ENCODE peak calls at places on chromosomes 13 and 19, in four cellular contexts. L is GM10248, N is progenitor cell of endocrine pancreas, C is tibial nerve. O is an unnamed sample.

GRCh38 chr19:29837448-29837961 is 25.7 kb downstream of the CCNE1 start:
- DNase-seq in L (peak), N (no peak), C (no peak), O (peak)

GRCh38 chr13:103517066-103517767 is 451.0 kb upstream of the SLC10A2 start:
- DNase-seq in L (no peak), N (no peak), C (no peak), O (no peak)

GRCh38 chr19:3984908-3985642 is at the start of gene EEF2:
- DNase-seq in L (peak), N (peak), C (peak), O (peak)

GRCh38 chr13:39766464-39767167 is 111.2 kb downstream of the COG6 start:
- DNase-seq in L (no peak), N (no peak), C (no peak), O (no peak)

GRCh38 chr19:7575426-7576040 is 20.1 kb upstream of the CAMSAP3 start:
- DNase-seq in L (peak), N (no peak), C (no peak), O (peak)

GRCh38 chr19:54609356-54609791 is 15.9 kb downstream of the LILRA1 start:
- DNase-seq in L (no peak), N (no peak), C (no peak), O (no peak)

GRCh38 chr13:75305057-75305456 is 176.9 kb downstream of the TBC1D4 start:
- DNase-seq in L (no peak), N (no peak), C (no peak), O (no peak)

GRCh38 chr13:41588899-41589298 is 131.5 kb downstream of the RGCC start:
- DNase-seq in L (no peak), N (no peak), C (no peak), O (no peak)

GRCh38 chr13:33683376-33683775 is 134.6 kb upstream of the RFC3 start:
- DNase-seq in L (no peak), N (no peak), C (no peak), O (no peak)

GRCh38 chr19:681029-681626 is 4.9 kb downstream of the FSTL3 start:
- DNase-seq in L (peak), N (no peak), C (peak), O (peak)

GRCh38 chr13:111202149-111202548 is 87.0 kb downstream of the ARHGEF7 start:
- DNase-seq in L (no peak), N (no peak), C (no peak), O (no peak)

GRCh38 chr19:53394522-53394973 is 401 bp upstream of the ZNF765 start:
- DNase-seq in L (peak), N (peak), C (peak), O (no peak)

GRCh38 chr13:51997641-51998330 is 13.5 kb downstream of the ATP7B start:
- DNase-seq in L (no peak), N (no peak), C (no peak), O (no peak)

GRCh38 chr13:95713651-95714050 is 36.7 kb downstream of the DNAJC3 start:
- DNase-seq in L (no peak), N (no peak), C (no peak), O (no peak)

GRCh38 chr19:850221-850978 is 1.7 kb upstream of the ELANE start:
- DNase-seq in L (no peak), N (no peak), C (peak), O (no peak)

GRCh38 chr19:3095375-3096191 is 1.4 kb downstream of the GNA11 start:
- DNase-seq in L (no peak), N (no peak), C (no peak), O (no peak)

GRCh38 chr13:113926951-113927660 is 46.8 kb downstream of the C13orf46 start:
- DNase-seq in L (no peak), N (no peak), C (peak), O (no peak)

GRCh38 chr19:48989701-48990291 is 3.3 kb downstream of the GYS1 start:
- DNase-seq in L (no peak), N (no peak), C (no peak), O (no peak)

GRCh38 chr13:73060251-73061160 is 1.7 kb downstream of the KLF5 start:
- DNase-seq in L (no peak), N (no peak), C (no peak), O (peak)

GRCh38 chr13:97385854-97386253 is 48.1 kb upstream of the RAP2A start:
- DNase-seq in L (no peak), N (no peak), C (no peak), O (no peak)

GRCh38 chr19:44903602-44904425 is 1.8 kb upstream of the APOE start:
- DNase-seq in L (peak), N (peak), C (peak), O (peak)

GRCh38 chr13:95193509-95194230 is 107.6 kb downstream of the ABCC4 start:
- DNase-seq in L (no peak), N (no peak), C (no peak), O (no peak)

GRCh38 chr19:50252111-50252886 is 48.9 kb downstream of the MYH14 start:
- DNase-seq in L (peak), N (no peak), C (no peak), O (no peak)

GRCh38 chr19:2274185-2274711 is 7.7 kb downstream of the PEAK3 start:
- DNase-seq in L (no peak), N (no peak), C (no peak), O (no peak)

GRCh38 chr13:45464687-45465453 is at the start of gene COG3:
- DNase-seq in L (peak), N (peak), C (peak), O (peak)

GRCh38 chr19:11016591-11016990 is 55.8 kb downstream of the SMARCA4 start:
- DNase-seq in L (no peak), N (no peak), C (no peak), O (no peak)

GRCh38 chr19:47663911-47664771 is 49.1 kb upstream of the EHD2 start:
- DNase-seq in L (no peak), N (no peak), C (peak), O (no peak)

GRCh38 chr13:99417821-99418662 is 83.2 kb upstream of the TM9SF2 start:
- DNase-seq in L (no peak), N (no peak), C (no peak), O (no peak)

GRCh38 chr13:111521030-111521429 is 200.6 kb downstream of the TEX29 start:
- DNase-seq in L (no peak), N (no peak), C (no peak), O (no peak)

GRCh38 chr13:29548722-29549446 is 46.6 kb downstream of the SLC7A1 start:
- DNase-seq in L (no peak), N (no peak), C (no peak), O (no peak)

GRCh38 chr19:16121967-16122366 is 10.3 kb downstream of the RAB8A start:
- DNase-seq in L (no peak), N (no peak), C (no peak), O (no peak)

GRCh38 chr13:78978381-78978998 is 319.5 kb upstream of the OBI1 start:
- DNase-seq in L (peak), N (no peak), C (no peak), O (peak)

GRCh38 chr13:45782327-45783045 is 69.1 kb downstream of the SIAH3 start:
- DNase-seq in L (no peak), N (no peak), C (no peak), O (no peak)

GRCh38 chr13:110305001-110305400 is 2.0 kb downstream of the COL4A1 start:
- DNase-seq in L (no peak), N (no peak), C (no peak), O (no peak)

GRCh38 chr19:39156230-39156890 is 30.8 kb downstream of the PAK4 start:
- DNase-seq in L (no peak), N (no peak), C (no peak), O (no peak)

DNA sequence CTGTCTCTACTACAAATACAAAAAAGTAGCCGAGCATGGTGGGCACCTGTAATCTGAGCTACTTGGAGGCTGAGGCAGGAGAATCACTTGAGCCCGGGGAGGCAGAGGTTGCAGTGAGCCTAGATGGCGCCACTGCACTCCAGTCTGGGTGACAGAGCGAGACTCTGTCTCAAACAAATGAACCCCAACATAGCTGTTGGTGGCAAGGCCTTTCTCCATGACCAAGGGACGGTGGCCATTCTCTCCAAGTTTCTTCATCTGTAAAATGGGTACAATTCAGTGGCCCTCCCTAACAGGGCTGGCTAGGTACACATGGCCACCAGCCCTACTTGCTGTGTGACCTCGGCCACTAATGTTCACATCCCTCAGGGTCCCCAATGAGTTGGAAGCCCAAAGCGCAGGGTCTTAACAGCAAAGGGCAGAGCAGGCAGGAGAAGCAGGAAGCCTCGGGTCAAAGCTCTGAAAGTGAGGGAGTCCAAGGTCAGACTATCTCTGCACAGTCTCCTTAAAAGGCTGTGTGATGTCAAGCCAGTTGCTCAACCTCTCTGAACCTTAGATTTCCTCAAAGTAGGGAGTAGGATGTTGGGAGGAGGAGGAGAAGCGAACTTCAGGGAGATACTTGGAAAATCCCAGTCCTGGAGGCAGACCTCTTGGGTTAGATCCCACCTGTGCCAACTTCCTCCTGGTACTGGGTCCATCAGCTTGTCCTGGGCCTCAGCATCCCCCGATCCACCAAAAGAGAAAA is 2.7 kb downstream of the JUND start:
- DNase-seq in L (no peak), N (no peak), C (no peak), O (no peak)
- TF ChIP-seq CTCF in L (peak), N (peak), C (no peak), O (peak)

GRCh38 chr19:14553042-14553938 is 18.6 kb downstream of the NDUFB7 start:
- DNase-seq in L (no peak), N (no peak), C (no peak), O (no peak)
- TF ChIP-seq CTCF in L (no peak), N (no peak), C (no peak), O (no peak)

GRCh38 chr19:18940791-18941627 is at the start of gene HOMER3:
- DNase-seq in L (peak), N (peak), C (peak), O (peak)
- TF ChIP-seq CTCF in L (peak), N (peak), C (peak), O (peak)

GRCh38 chr19:35247526-35248309 is 1.1 kb upstream of the LSR start:
- DNase-seq in L (peak), N (peak), C (no peak), O (peak)
- TF ChIP-seq CTCF in L (peak), N (peak), C (peak), O (peak)

GRCh38 chr19:13869324-13869723 is 7.6 kb upstream of the NANOS3 start:
- DNase-seq in L (no peak), N (no peak), C (no peak), O (no peak)

GRCh38 chr19:13875824-13876223 is 1.1 kb upstream of the NANOS3 start:
- DNase-seq in L (no peak), N (no peak), C (no peak), O (no peak)

GRCh38 chr19:13872339-13872694 is 4.6 kb upstream of the NANOS3 start:
- DNase-seq in L (no peak), N (no peak), C (no peak), O (no peak)

GRCh38 chr19:13873776-13874515 is 3.0 kb upstream of the NANOS3 start:
- DNase-seq in L (no peak), N (no peak), C (no peak), O (no peak)

DNA sequence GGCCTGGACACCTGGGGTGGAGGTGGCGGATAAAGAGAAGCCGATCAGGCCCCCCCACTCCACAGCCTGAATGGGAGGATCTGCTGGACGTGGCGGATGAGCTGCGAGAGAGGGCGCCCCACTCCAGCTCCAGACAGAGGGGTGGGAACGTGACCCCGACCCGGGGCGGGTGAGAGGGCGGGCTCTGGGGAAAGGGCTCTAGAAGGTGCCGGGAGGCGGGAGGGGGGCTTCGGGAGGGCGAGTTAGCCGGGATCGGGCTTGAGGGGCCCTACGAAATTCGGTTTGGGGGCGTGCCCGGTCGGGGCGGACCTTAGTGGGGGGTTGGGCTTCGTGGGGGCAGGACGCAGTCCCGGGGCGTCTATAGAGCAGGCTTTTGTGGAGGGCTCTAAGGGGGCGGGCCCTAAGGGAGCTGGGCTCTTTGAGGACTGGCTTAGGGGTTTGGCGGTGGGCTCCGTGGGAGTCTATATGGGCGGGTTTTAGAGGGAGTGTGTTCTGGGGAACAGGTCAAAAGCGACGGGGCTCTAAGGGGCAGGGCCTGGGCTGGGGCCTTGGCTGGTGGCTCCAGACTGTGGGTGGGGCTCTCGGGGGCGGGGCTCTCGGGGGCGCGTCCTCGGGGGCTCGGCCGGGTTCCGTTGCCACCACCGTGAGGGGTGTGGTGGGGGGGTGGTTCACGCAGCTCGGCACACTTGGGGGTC is 4.1 kb upstream of the NANOS3 start:
- DNase-seq in L (peak), N (no peak), C (no peak), O (peak)
- TF ChIP-seq CTCF in L (peak), N (peak), C (no peak), O (peak)

GRCh38 chr13:30743319-30744055 is 8.1 kb downstream of the ALOX5AP start:
- DNase-seq in L (no peak), N (no peak), C (no peak), O (no peak)
- TF ChIP-seq CTCF in L (no peak), N (no peak), C (no peak), O (no peak)

DNA sequence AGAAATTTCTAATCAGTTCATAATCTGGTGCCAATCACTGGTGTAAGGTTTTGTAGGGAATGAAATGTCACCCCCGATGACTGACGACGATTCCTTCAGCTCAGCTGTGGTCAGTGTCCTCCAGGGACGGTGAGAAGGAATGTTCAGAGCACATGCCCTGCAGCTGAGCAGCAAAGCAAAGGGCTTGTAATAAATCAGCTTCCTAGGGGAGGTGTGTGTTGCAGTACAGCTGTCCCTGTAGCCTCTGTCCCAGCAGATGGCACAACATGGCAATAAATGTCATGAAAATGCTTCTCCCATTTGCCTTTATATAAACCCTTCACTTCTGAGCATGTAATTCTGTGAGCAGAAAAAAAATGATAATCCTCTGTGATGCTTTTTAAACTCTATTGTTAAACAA is 102.4 kb downstream of the FAM216B start:
- DNase-seq in L (no peak), N (no peak), C (no peak), O (no peak)
- TF ChIP-seq CTCF in L (no peak), N (no peak), C (no peak), O (peak)

GRCh38 chr19:35790981-35791813 is 15.8 kb downstream of the ARHGAP33 start:
- DNase-seq in L (no peak), N (no peak), C (no peak), O (no peak)
- TF ChIP-seq CTCF in L (peak), N (peak), C (no peak), O (peak)